ENCODE peak calls at places on chromosome 10, in five cellular contexts. X, F, M, I and S are unnamed samples.

GRCh38 chr10:110978204-110978603 is 58.8 kb downstream of the SHOC2 start:
- DNase-seq in X (peak; percentile 67), F (no peak), M (no peak), I (no peak), S (no peak)

GRCh38 chr10:101602767-101603398 is 14.8 kb downstream of the DPCD start:
- DNase-seq in X (peak; percentile 44), F (no peak), M (peak; percentile 83), I (peak; percentile 85), S (peak; percentile 85)

GRCh38 chr10:3106908-3107425 is 39.6 kb downstream of the PFKP start:
- DNase-seq in X (peak; percentile 83), F (no peak), M (no peak), I (no peak), S (no peak)

GRCh38 chr10:49253340-49253739 is 45.6 kb upstream of the C10orf71 start:
- DNase-seq in X (no peak), F (no peak), M (no peak), I (no peak), S (no peak)

GRCh38 chr10:24925799-24926198 is 26.6 kb downstream of the PRTFDC1 start:
- DNase-seq in X (no peak), F (no peak), M (no peak), I (no peak), S (peak; percentile 70)

GRCh38 chr10:80186364-80187012 is 18.8 kb downstream of the ANXA11 start:
- DNase-seq in X (no peak), F (no peak), M (no peak), I (no peak), S (no peak)

GRCh38 chr10:46096909-46097575 is 51.0 kb upstream of the MSMB start:
- DNase-seq in X (no peak), F (no peak), M (no peak), I (no peak), S (no peak)

GRCh38 chr10:17563452-17563851 is 53.7 kb downstream of the HACD1 start:
- DNase-seq in X (no peak), F (no peak), M (no peak), I (no peak), S (no peak)

GRCh38 chr10:99930731-99931550 is 78.8 kb downstream of the DNMBP start:
- DNase-seq in X (peak; percentile 84), F (no peak), M (no peak), I (no peak), S (no peak)

GRCh38 chr10:131730771-131731497 is 169.9 kb upstream of the PPP2R2D start:
- DNase-seq in X (no peak), F (no peak), M (no peak), I (no peak), S (no peak)

GRCh38 chr10:61280303-61280702 is 172.9 kb downstream of the TMEM26 start:
- DNase-seq in X (peak; percentile 87), F (no peak), M (peak; percentile 4), I (no peak), S (peak; percentile 6)